ENCODE peak calls at places on chromosomes 16 and 17, in eight cellular contexts. One of them, this sample, is unnamed. For H3K36me3, the result is how much of the 10 kb centered on the place peaks cover.

GRCh38 chr17:50475362-50475761 is 3.3 kb upstream of the RSAD1 start:
- DNase-seq in heart right ventricle: no peak
- DNase-seq in endodermal cell: no peak
- DNase-seq in tibial artery: no peak
- DNase-seq in CD4-positive, alpha-beta memory T cell: no peak
- DNase-seq in PC-3: no peak
- DNase-seq in transverse colon: no peak
- DNase-seq in neural progenitor cell: no peak
- DNase-seq in this sample: no peak

GRCh38 chr17:29581583-29582253 is 7.7 kb downstream of the GIT1 start:
- DNase-seq in endodermal cell: peak
- DNase-seq in CD4-positive, alpha-beta memory T cell: no peak
- DNase-seq in neural progenitor cell: no peak
- DNase-seq in transverse colon: no peak
- DNase-seq in tibial artery: no peak
- DNase-seq in heart right ventricle: no peak
- DNase-seq in PC-3: no peak
- DNase-seq in this sample: no peak

GRCh38 chr17:42531455-42532354 is 4.3 kb upstream of the NAGLU start:
- DNase-seq in heart right ventricle: peak
- DNase-seq in endodermal cell: peak
- DNase-seq in tibial artery: peak
- DNase-seq in transverse colon: peak
- DNase-seq in CD4-positive, alpha-beta memory T cell: peak
- DNase-seq in PC-3: peak
- DNase-seq in neural progenitor cell: peak
- DNase-seq in this sample: no peak

GRCh38 chr17:79888811-79889634 is 49.8 kb upstream of the CBX4 start:
- DNase-seq in tibial artery: no peak
- DNase-seq in heart right ventricle: no peak
- DNase-seq in PC-3: no peak
- DNase-seq in endodermal cell: no peak
- DNase-seq in CD4-positive, alpha-beta memory T cell: no peak
- DNase-seq in neural progenitor cell: no peak
- DNase-seq in transverse colon: no peak
- DNase-seq in this sample: no peak

GRCh38 chr17:34997355-34997862 is 17.1 kb downstream of the LIG3 start:
- DNase-seq in transverse colon: peak
- DNase-seq in tibial artery: peak
- DNase-seq in endodermal cell: no peak
- DNase-seq in heart right ventricle: no peak
- DNase-seq in neural progenitor cell: no peak
- DNase-seq in PC-3: peak
- DNase-seq in CD4-positive, alpha-beta memory T cell: no peak
- DNase-seq in this sample: no peak

GRCh38 chr17:55273579-55274370 is 9.0 kb downstream of the HLF start:
- DNase-seq in tibial artery: peak
- DNase-seq in PC-3: no peak
- DNase-seq in endodermal cell: no peak
- DNase-seq in neural progenitor cell: no peak
- DNase-seq in CD4-positive, alpha-beta memory T cell: no peak
- DNase-seq in transverse colon: peak
- DNase-seq in heart right ventricle: peak
- DNase-seq in this sample: no peak

GRCh38 chr17:11506635-11507034 is 91.6 kb upstream of the DNAH9 start:
- DNase-seq in endodermal cell: peak
- DNase-seq in PC-3: peak
- DNase-seq in heart right ventricle: no peak
- DNase-seq in CD4-positive, alpha-beta memory T cell: no peak
- DNase-seq in neural progenitor cell: peak
- DNase-seq in transverse colon: no peak
- DNase-seq in tibial artery: no peak
- DNase-seq in this sample: no peak

GRCh38 chr16:27401768-27402568 is at the start of gene IL21R:
- DNase-seq in neural progenitor cell: peak
- DNase-seq in CD4-positive, alpha-beta memory T cell: peak
- DNase-seq in transverse colon: peak
- DNase-seq in tibial artery: peak
- DNase-seq in PC-3: no peak
- DNase-seq in endodermal cell: peak
- DNase-seq in heart right ventricle: peak
- DNase-seq in this sample: peak

GRCh38 chr17:78329263-78330059 is 30.4 kb downstream of the SOCS3 start:
- DNase-seq in PC-3: peak
- DNase-seq in heart right ventricle: no peak
- DNase-seq in tibial artery: no peak
- DNase-seq in CD4-positive, alpha-beta memory T cell: no peak
- DNase-seq in neural progenitor cell: no peak
- DNase-seq in transverse colon: no peak
- DNase-seq in endodermal cell: no peak
- DNase-seq in this sample: peak

GRCh38 chr17:82396601-82397435 is 21.3 kb upstream of the HEXD start:
- DNase-seq in neural progenitor cell: no peak
- DNase-seq in CD4-positive, alpha-beta memory T cell: no peak
- DNase-seq in tibial artery: peak
- DNase-seq in heart right ventricle: no peak
- DNase-seq in endodermal cell: no peak
- DNase-seq in PC-3: no peak
- DNase-seq in transverse colon: no peak
- DNase-seq in this sample: no peak

GRCh38 chr17:8463089-8463488 is 27.4 kb downstream of the NDEL1 start:
- DNase-seq in CD4-positive, alpha-beta memory T cell: no peak
- DNase-seq in tibial artery: no peak
- DNase-seq in PC-3: no peak
- DNase-seq in neural progenitor cell: no peak
- DNase-seq in endodermal cell: no peak
- DNase-seq in transverse colon: no peak
- DNase-seq in heart right ventricle: no peak
- DNase-seq in this sample: no peak

GRCh38 chr17:12485361-12485911 is 180.3 kb upstream of the MYOCD start:
- DNase-seq in heart right ventricle: no peak
- DNase-seq in neural progenitor cell: no peak
- DNase-seq in CD4-positive, alpha-beta memory T cell: no peak
- DNase-seq in transverse colon: no peak
- DNase-seq in endodermal cell: peak
- DNase-seq in tibial artery: no peak
- DNase-seq in PC-3: no peak
- DNase-seq in this sample: no peak

DNA sequence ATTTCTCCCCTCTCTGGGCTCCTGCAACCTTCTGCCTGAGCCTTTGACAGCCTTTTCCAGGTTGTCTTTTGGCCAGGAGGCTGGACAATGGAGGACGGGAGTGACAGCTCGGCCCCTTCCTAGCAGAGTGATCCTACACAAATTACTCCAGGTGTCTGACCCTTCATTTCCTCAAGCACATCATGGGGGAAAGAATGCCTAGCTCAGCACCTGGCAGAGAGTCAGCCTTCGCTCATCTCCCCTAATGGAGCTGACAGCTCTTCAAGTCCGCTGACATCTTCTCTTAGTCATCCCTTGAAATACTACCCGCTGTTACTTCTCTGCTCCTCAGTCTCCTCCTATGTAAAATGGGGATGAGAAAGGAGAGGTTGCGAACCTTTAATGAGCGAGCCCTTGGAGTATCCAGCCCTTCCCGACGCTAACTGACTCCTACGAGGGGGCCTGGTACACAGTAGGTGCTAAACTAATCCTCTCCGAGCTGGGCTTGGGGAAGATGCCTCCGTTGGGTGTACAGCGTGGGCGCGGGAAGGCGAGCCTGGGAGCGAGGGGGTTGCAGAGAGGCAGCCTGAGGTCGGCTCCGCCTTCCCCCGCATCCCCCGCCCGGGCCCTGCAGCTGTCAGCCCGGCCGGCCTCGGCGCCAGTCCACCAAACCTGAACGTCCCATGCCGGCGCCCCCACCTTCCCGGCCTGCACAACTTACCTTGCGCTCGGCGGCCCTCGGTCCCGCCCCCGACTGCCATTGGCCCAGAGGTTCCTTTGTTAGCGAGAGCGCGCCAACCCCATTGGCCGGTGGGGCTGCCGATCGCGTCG is 481 bp upstream of the MPRIP start:
- DNase-seq in PC-3: peak
- DNase-seq in transverse colon: peak
- DNase-seq in CD4-positive, alpha-beta memory T cell: peak
- DNase-seq in heart right ventricle: peak
- DNase-seq in endodermal cell: peak
- DNase-seq in tibial artery: peak
- DNase-seq in neural progenitor cell: peak
- DNase-seq in this sample: peak
- H3K27ac ChIP-seq in PC-3: peak
- H3K27ac ChIP-seq in transverse colon: peak
- H3K27ac ChIP-seq in CD4-positive, alpha-beta memory T cell: peak
- H3K27ac ChIP-seq in heart right ventricle: peak
- H3K27ac ChIP-seq in endodermal cell: peak
- H3K27ac ChIP-seq in tibial artery: peak
- H3K27ac ChIP-seq in neural progenitor cell: no peak
- H3K27ac ChIP-seq in this sample: peak

GRCh38 chr16:592518-593306 is 2.8 kb downstream of the RAB40C start:
- DNase-seq in heart right ventricle: no peak
- DNase-seq in tibial artery: peak
- DNase-seq in transverse colon: peak
- DNase-seq in CD4-positive, alpha-beta memory T cell: no peak
- DNase-seq in PC-3: no peak
- DNase-seq in neural progenitor cell: no peak
- DNase-seq in endodermal cell: no peak
- DNase-seq in this sample: peak

GRCh38 chr16:595094-595528 is 5.2 kb downstream of the RAB40C start:
- DNase-seq in heart right ventricle: no peak
- DNase-seq in neural progenitor cell: no peak
- DNase-seq in CD4-positive, alpha-beta memory T cell: no peak
- DNase-seq in endodermal cell: no peak
- DNase-seq in tibial artery: no peak
- DNase-seq in transverse colon: no peak
- DNase-seq in PC-3: no peak
- DNase-seq in this sample: no peak

GRCh38 chr16:591892-592517 is 2.1 kb downstream of the RAB40C start:
- DNase-seq in PC-3: no peak
- DNase-seq in transverse colon: no peak
- DNase-seq in neural progenitor cell: no peak
- DNase-seq in heart right ventricle: no peak
- DNase-seq in tibial artery: no peak
- DNase-seq in endodermal cell: no peak
- DNase-seq in CD4-positive, alpha-beta memory T cell: no peak
- DNase-seq in this sample: no peak

GRCh38 chr16:593406-593805 is 3.5 kb downstream of the RAB40C start:
- DNase-seq in tibial artery: no peak
- DNase-seq in neural progenitor cell: no peak
- DNase-seq in heart right ventricle: no peak
- DNase-seq in transverse colon: peak
- DNase-seq in endodermal cell: no peak
- DNase-seq in PC-3: peak
- DNase-seq in CD4-positive, alpha-beta memory T cell: no peak
- DNase-seq in this sample: no peak

DNA sequence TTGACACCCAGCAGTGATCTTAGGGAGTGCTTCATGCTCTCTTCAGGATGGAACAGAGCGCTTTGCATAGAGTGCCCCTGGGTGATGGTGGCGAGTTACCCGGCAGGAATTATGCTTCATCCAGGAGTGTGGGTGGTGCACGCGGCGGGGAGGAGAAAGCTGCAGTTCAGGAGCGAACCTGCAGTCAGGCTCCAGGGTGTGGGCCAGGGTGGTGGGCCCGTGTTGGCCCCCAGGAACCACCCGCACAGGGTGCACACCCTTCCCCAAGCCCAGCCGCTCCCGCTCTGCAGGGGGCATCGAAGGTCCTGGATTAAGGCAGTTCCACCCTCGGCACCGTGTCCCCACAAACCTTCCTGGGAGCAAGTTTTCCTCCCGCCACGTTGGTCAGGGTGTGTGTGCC is 3.9 kb downstream of the RAB40C start:
- DNase-seq in PC-3: no peak
- DNase-seq in tibial artery: no peak
- DNase-seq in transverse colon: no peak
- DNase-seq in neural progenitor cell: no peak
- DNase-seq in endodermal cell: no peak
- DNase-seq in CD4-positive, alpha-beta memory T cell: no peak
- DNase-seq in heart right ventricle: no peak
- DNase-seq in this sample: no peak
- H3K36me3 ChIP-seq in PC-3: under half
- H3K36me3 ChIP-seq in tibial artery: under half
- H3K36me3 ChIP-seq in transverse colon: under half
- H3K36me3 ChIP-seq in neural progenitor cell: under half
- H3K36me3 ChIP-seq in endodermal cell: under half
- H3K36me3 ChIP-seq in CD4-positive, alpha-beta memory T cell: under half
- H3K36me3 ChIP-seq in heart right ventricle: under half
- H3K36me3 ChIP-seq in this sample: under half

DNA sequence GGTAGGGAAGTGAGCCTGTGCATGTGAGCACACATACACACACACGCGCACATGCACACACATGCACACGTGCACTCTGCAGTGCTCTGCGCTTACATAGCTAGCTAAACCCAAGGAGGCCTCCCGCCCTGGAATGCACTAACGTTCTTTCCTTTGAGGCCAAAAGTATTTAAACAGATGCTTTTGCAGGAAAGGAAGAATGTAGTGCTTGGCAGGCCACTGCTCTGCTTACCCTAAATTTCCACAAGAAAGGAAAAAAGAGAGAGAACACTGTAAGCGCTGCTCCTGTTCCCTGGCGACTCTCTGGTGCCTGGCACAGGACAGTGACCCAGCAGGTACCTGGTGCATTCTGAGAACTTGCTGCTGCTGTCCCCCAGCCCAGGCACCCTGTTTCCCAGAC is 31.3 kb upstream of the MRPS23 start:
- DNase-seq in heart right ventricle: peak
- DNase-seq in tibial artery: no peak
- DNase-seq in PC-3: no peak
- DNase-seq in CD4-positive, alpha-beta memory T cell: no peak
- DNase-seq in neural progenitor cell: no peak
- DNase-seq in transverse colon: no peak
- DNase-seq in endodermal cell: peak
- DNase-seq in this sample: no peak
- H3K27ac ChIP-seq in heart right ventricle: peak
- H3K27ac ChIP-seq in tibial artery: peak
- H3K27ac ChIP-seq in PC-3: no peak
- H3K27ac ChIP-seq in CD4-positive, alpha-beta memory T cell: no peak
- H3K27ac ChIP-seq in neural progenitor cell: no peak
- H3K27ac ChIP-seq in transverse colon: peak
- H3K27ac ChIP-seq in endodermal cell: peak
- H3K27ac ChIP-seq in this sample: peak

DNA sequence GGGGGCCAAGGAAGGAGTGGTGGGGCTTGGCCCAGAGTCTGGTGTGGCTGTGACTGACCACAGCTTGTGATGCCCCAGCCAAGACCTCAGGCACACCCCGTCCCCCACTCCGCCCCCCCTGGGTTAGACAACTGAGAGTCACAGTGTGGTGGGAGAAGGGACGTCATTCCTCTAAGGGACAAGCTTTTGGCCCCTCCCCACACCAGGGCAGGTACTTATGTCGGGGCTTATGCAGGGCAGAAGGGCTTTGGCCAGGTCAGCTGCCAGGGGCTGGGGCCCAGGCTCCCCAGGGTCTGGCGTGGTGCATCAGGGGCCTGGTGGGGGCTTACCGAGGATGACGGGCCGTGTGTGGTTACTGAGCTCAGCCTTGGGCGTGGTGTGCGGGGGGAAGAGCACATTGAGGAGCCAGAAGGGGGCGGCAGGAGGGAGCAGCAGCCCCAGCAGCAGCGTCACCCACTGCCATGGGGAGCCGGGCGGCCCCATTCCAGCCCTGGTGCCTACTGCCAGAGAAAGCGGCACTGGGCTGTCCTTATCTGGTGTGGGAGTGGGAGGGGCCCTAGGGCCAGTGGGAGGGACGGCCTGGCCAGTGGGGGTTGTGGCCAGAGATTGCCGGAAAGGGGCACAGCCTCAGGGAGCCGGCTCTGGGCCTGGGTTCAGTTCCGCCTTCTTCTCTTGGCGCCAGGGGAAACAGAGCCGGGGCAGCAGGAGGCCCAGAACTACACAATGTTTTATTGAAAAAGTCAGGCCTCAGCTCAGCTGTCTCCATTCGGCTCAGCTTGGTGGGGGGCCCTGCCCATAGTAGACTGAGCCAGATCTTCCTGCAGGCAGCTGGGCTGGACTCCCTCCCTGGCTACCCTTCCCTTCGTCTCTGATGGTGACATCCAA is at the start of gene LCAT:
- DNase-seq in endodermal cell: no peak
- DNase-seq in tibial artery: peak
- DNase-seq in PC-3: no peak
- DNase-seq in heart right ventricle: peak
- DNase-seq in CD4-positive, alpha-beta memory T cell: no peak
- DNase-seq in neural progenitor cell: peak
- DNase-seq in transverse colon: peak
- DNase-seq in this sample: peak
- H3K36me3 ChIP-seq in endodermal cell: under half
- H3K36me3 ChIP-seq in tibial artery: half or more
- H3K36me3 ChIP-seq in PC-3: under half
- H3K36me3 ChIP-seq in heart right ventricle: under half
- H3K36me3 ChIP-seq in CD4-positive, alpha-beta memory T cell: under half
- H3K36me3 ChIP-seq in neural progenitor cell: under half
- H3K36me3 ChIP-seq in transverse colon: under half
- H3K36me3 ChIP-seq in this sample: half or more

This sample was measured in right atrium auricular region.